ENCODE peak calls at places on chromosomes 12 and 14, in ten cellular contexts. One of them, this sample, is unnamed.

GRCh38 chr12:53200458-53201169 is 6.4 kb downstream of the ITGB7 start:
- DNase-seq in body of pancreas: no peak
- DNase-seq in uterus: no peak
- DNase-seq in A549: no peak
- DNase-seq in heart left ventricle: no peak
- DNase-seq in prostate gland: no peak
- DNase-seq in tibial nerve: no peak
- DNase-seq in transverse colon: no peak
- DNase-seq in thyroid gland: peak; percentile 27
- DNase-seq in adrenal gland: no peak
- DNase-seq in this sample: no peak

GRCh38 chr12:94100254-94100653 is 48.1 kb upstream of the PLXNC1 start:
- DNase-seq in body of pancreas: no peak
- DNase-seq in uterus: peak; percentile 70
- DNase-seq in A549: no peak
- DNase-seq in heart left ventricle: no peak
- DNase-seq in prostate gland: no peak
- DNase-seq in tibial nerve: no peak
- DNase-seq in transverse colon: no peak
- DNase-seq in thyroid gland: no peak
- DNase-seq in adrenal gland: peak; percentile 82
- DNase-seq in this sample: no peak

GRCh38 chr12:47071241-47071852 is 8.1 kb upstream of the PCED1B start:
- DNase-seq in body of pancreas: no peak
- DNase-seq in uterus: no peak
- DNase-seq in A549: no peak
- DNase-seq in heart left ventricle: no peak
- DNase-seq in prostate gland: no peak
- DNase-seq in tibial nerve: no peak
- DNase-seq in transverse colon: no peak
- DNase-seq in thyroid gland: no peak
- DNase-seq in adrenal gland: peak; percentile 17
- DNase-seq in this sample: no peak

GRCh38 chr12:59980491-59980890 is 384.7 kb downstream of the SLC16A7 start:
- DNase-seq in body of pancreas: no peak
- DNase-seq in uterus: no peak
- DNase-seq in A549: no peak
- DNase-seq in heart left ventricle: no peak
- DNase-seq in prostate gland: no peak
- DNase-seq in tibial nerve: no peak
- DNase-seq in transverse colon: no peak
- DNase-seq in thyroid gland: no peak
- DNase-seq in adrenal gland: no peak
- DNase-seq in this sample: no peak

GRCh38 chr12:95882080-95882479 is 23.3 kb downstream of the SNRPF start:
- DNase-seq in body of pancreas: no peak
- DNase-seq in uterus: no peak
- DNase-seq in A549: no peak
- DNase-seq in heart left ventricle: no peak
- DNase-seq in prostate gland: no peak
- DNase-seq in tibial nerve: no peak
- DNase-seq in transverse colon: no peak
- DNase-seq in thyroid gland: no peak
- DNase-seq in adrenal gland: no peak
- DNase-seq in this sample: no peak

GRCh38 chr12:52703878-52704277 is 554 bp upstream of the KRT77 start:
- DNase-seq in body of pancreas: no peak
- DNase-seq in uterus: no peak
- DNase-seq in A549: no peak
- DNase-seq in heart left ventricle: no peak
- DNase-seq in prostate gland: no peak
- DNase-seq in tibial nerve: no peak
- DNase-seq in transverse colon: no peak
- DNase-seq in thyroid gland: no peak
- DNase-seq in adrenal gland: no peak
- DNase-seq in this sample: no peak

GRCh38 chr14:54658836-54659235 is 91.9 kb downstream of the SAMD4A start:
- DNase-seq in body of pancreas: no peak
- DNase-seq in uterus: no peak
- DNase-seq in A549: no peak
- DNase-seq in heart left ventricle: no peak
- DNase-seq in prostate gland: no peak
- DNase-seq in tibial nerve: no peak
- DNase-seq in transverse colon: no peak
- DNase-seq in thyroid gland: no peak
- DNase-seq in adrenal gland: no peak
- DNase-seq in this sample: no peak

GRCh38 chr12:49131973-49132461 is 822 bp upstream of the TUBA1B start:
- DNase-seq in body of pancreas: no peak
- DNase-seq in uterus: no peak
- DNase-seq in A549: peak; percentile 41
- DNase-seq in heart left ventricle: no peak
- DNase-seq in prostate gland: peak; percentile 14
- DNase-seq in tibial nerve: peak; percentile 8
- DNase-seq in transverse colon: peak; percentile 26
- DNase-seq in thyroid gland: no peak
- DNase-seq in adrenal gland: no peak
- DNase-seq in this sample: no peak

GRCh38 chr12:80648866-80649265 is 58.6 kb upstream of the MYF6 start:
- DNase-seq in body of pancreas: no peak
- DNase-seq in uterus: no peak
- DNase-seq in A549: no peak
- DNase-seq in heart left ventricle: no peak
- DNase-seq in prostate gland: no peak
- DNase-seq in tibial nerve: no peak
- DNase-seq in transverse colon: no peak
- DNase-seq in thyroid gland: no peak
- DNase-seq in adrenal gland: no peak
- DNase-seq in this sample: no peak

GRCh38 chr14:102140027-102140749 is 491 bp downstream of the WDR20 start:
- DNase-seq in body of pancreas: peak; percentile 36
- DNase-seq in uterus: no peak
- DNase-seq in A549: peak; percentile 44
- DNase-seq in heart left ventricle: peak; percentile 16
- DNase-seq in prostate gland: peak; percentile 35
- DNase-seq in tibial nerve: peak; percentile 5
- DNase-seq in transverse colon: peak; percentile 45
- DNase-seq in thyroid gland: peak; percentile 51
- DNase-seq in adrenal gland: peak; percentile 51
- DNase-seq in this sample: no peak

GRCh38 chr14:79511146-79511545 is 700.2 kb downstream of the DIO2 start:
- DNase-seq in body of pancreas: no peak
- DNase-seq in uterus: no peak
- DNase-seq in A549: no peak
- DNase-seq in heart left ventricle: no peak
- DNase-seq in prostate gland: no peak
- DNase-seq in tibial nerve: no peak
- DNase-seq in transverse colon: no peak
- DNase-seq in thyroid gland: no peak
- DNase-seq in adrenal gland: no peak
- DNase-seq in this sample: no peak

GRCh38 chr12:109892165-109892715 is 7.8 kb upstream of the TCHP start:
- DNase-seq in body of pancreas: no peak
- DNase-seq in uterus: no peak
- DNase-seq in A549: no peak
- DNase-seq in heart left ventricle: no peak
- DNase-seq in prostate gland: no peak
- DNase-seq in tibial nerve: no peak
- DNase-seq in transverse colon: no peak
- DNase-seq in thyroid gland: no peak
- DNase-seq in adrenal gland: no peak
- DNase-seq in this sample: no peak

GRCh38 chr12:2902287-2902880 is 11.7 kb downstream of the TULP3 start:
- DNase-seq in body of pancreas: peak; percentile 18
- DNase-seq in uterus: peak; percentile 39
- DNase-seq in A549: no peak
- DNase-seq in heart left ventricle: peak; percentile 32
- DNase-seq in prostate gland: peak; percentile 40
- DNase-seq in tibial nerve: peak; percentile 29
- DNase-seq in transverse colon: peak; percentile 10
- DNase-seq in thyroid gland: peak; percentile 58
- DNase-seq in adrenal gland: no peak
- DNase-seq in this sample: no peak

GRCh38 chr14:61562321-61563161 is 132.8 kb upstream of the HIF1A start:
- DNase-seq in body of pancreas: peak; percentile 73
- DNase-seq in uterus: no peak
- DNase-seq in A549: peak; percentile 95
- DNase-seq in heart left ventricle: no peak
- DNase-seq in prostate gland: no peak
- DNase-seq in tibial nerve: no peak
- DNase-seq in transverse colon: no peak
- DNase-seq in thyroid gland: no peak
- DNase-seq in adrenal gland: peak; percentile 90
- DNase-seq in this sample: no peak

GRCh38 chr14:105307052-105307727 is 6.4 kb upstream of the BRF1 start:
- DNase-seq in body of pancreas: no peak
- DNase-seq in uterus: no peak
- DNase-seq in A549: no peak
- DNase-seq in heart left ventricle: no peak
- DNase-seq in prostate gland: no peak
- DNase-seq in tibial nerve: no peak
- DNase-seq in transverse colon: no peak
- DNase-seq in thyroid gland: no peak
- DNase-seq in adrenal gland: no peak
- DNase-seq in this sample: no peak

GRCh38 chr14:68822964-68823363 is 30.1 kb upstream of the ZFP36L1 start:
- DNase-seq in body of pancreas: no peak
- DNase-seq in uterus: no peak
- DNase-seq in A549: no peak
- DNase-seq in heart left ventricle: no peak
- DNase-seq in prostate gland: no peak
- DNase-seq in tibial nerve: no peak
- DNase-seq in transverse colon: no peak
- DNase-seq in thyroid gland: no peak
- DNase-seq in adrenal gland: no peak
- DNase-seq in this sample: no peak

GRCh38 chr14:68824207-68824516 is 31.3 kb upstream of the ZFP36L1 start:
- DNase-seq in body of pancreas: no peak
- DNase-seq in uterus: no peak
- DNase-seq in A549: no peak
- DNase-seq in heart left ventricle: no peak
- DNase-seq in prostate gland: no peak
- DNase-seq in tibial nerve: no peak
- DNase-seq in transverse colon: no peak
- DNase-seq in thyroid gland: no peak
- DNase-seq in adrenal gland: no peak
- DNase-seq in this sample: peak; percentile 6

GRCh38 chr14:68822132-68822651 is 29.3 kb upstream of the ZFP36L1 start:
- DNase-seq in body of pancreas: no peak
- DNase-seq in uterus: no peak
- DNase-seq in A549: no peak
- DNase-seq in heart left ventricle: no peak
- DNase-seq in prostate gland: no peak
- DNase-seq in tibial nerve: no peak
- DNase-seq in transverse colon: no peak
- DNase-seq in thyroid gland: no peak
- DNase-seq in adrenal gland: no peak
- DNase-seq in this sample: no peak

GRCh38 chr14:68824517-68825347 is 31.9 kb upstream of the ZFP36L1 start:
- DNase-seq in body of pancreas: peak; percentile 90
- DNase-seq in uterus: peak; percentile 87
- DNase-seq in A549: peak; percentile 80
- DNase-seq in heart left ventricle: peak; percentile 81
- DNase-seq in prostate gland: peak; percentile 35
- DNase-seq in tibial nerve: peak; percentile 89
- DNase-seq in transverse colon: peak; percentile 87
- DNase-seq in thyroid gland: peak; percentile 90
- DNase-seq in adrenal gland: peak; percentile 88
- DNase-seq in this sample: peak; percentile 85

GRCh38 chr14:68823434-68824206 is 30.8 kb upstream of the ZFP36L1 start:
- DNase-seq in body of pancreas: no peak
- DNase-seq in uterus: no peak
- DNase-seq in A549: no peak
- DNase-seq in heart left ventricle: no peak
- DNase-seq in prostate gland: no peak
- DNase-seq in tibial nerve: no peak
- DNase-seq in transverse colon: no peak
- DNase-seq in thyroid gland: no peak
- DNase-seq in adrenal gland: no peak
- DNase-seq in this sample: no peak
- H3K27ac ChIP-seq in body of pancreas: peak overlapping the region; percentile 12
- H3K27ac ChIP-seq in uterus: no peak overlapping the region
- H3K27ac ChIP-seq in A549: no peak overlapping the region
- H3K27ac ChIP-seq in heart left ventricle: no peak overlapping the region
- H3K27ac ChIP-seq in prostate gland: no peak overlapping the region
- H3K27ac ChIP-seq in tibial nerve: no peak overlapping the region
- H3K27ac ChIP-seq in transverse colon: no peak overlapping the region
- H3K27ac ChIP-seq in thyroid gland: no peak overlapping the region
- H3K27ac ChIP-seq in adrenal gland: no peak overlapping the region
- H3K27ac ChIP-seq in this sample: no peak overlapping the region

GRCh38 chr12:4153343-4153892 is 120.1 kb upstream of the CCND2 start:
- DNase-seq in body of pancreas: no peak
- DNase-seq in uterus: no peak
- DNase-seq in A549: no peak
- DNase-seq in heart left ventricle: peak; percentile 20
- DNase-seq in prostate gland: no peak
- DNase-seq in tibial nerve: no peak
- DNase-seq in transverse colon: peak; percentile 50
- DNase-seq in thyroid gland: no peak
- DNase-seq in adrenal gland: no peak
- DNase-seq in this sample: no peak
- TF ChIP-seq POLR2A in body of pancreas: no peak
- TF ChIP-seq POLR2A in uterus: no peak
- TF ChIP-seq POLR2A in A549: no peak
- TF ChIP-seq POLR2A in heart left ventricle: no peak
- TF ChIP-seq POLR2A in prostate gland: no peak
- TF ChIP-seq POLR2A in tibial nerve: no peak
- TF ChIP-seq POLR2A in transverse colon: no peak
- TF ChIP-seq POLR2A in thyroid gland: no peak
- TF ChIP-seq POLR2A in adrenal gland: no peak
- TF ChIP-seq POLR2A in this sample: no peak

DNA sequence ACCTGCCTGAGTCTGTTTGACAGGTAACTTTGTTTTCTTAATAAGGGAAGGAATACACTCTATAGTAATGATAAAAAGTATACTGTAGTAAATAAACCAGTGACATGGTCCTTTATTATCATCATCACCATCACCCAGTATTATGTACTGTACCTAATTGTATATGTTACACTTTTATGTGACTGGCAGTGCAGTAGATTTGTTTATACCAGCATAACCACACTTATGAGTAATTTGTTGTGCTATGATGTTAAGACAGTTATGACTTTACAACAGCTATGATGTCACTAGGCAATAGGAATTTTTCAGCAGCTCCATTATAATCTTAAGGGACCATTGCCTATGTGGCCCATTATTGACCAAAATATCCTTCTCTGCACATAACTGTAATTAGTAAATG is 155.0 kb downstream of the NUBPL start:
- DNase-seq in body of pancreas: no peak
- DNase-seq in uterus: no peak
- DNase-seq in A549: no peak
- DNase-seq in heart left ventricle: no peak
- DNase-seq in prostate gland: no peak
- DNase-seq in tibial nerve: no peak
- DNase-seq in transverse colon: no peak
- DNase-seq in thyroid gland: no peak
- DNase-seq in adrenal gland: no peak
- DNase-seq in this sample: no peak
- H3K27ac ChIP-seq in body of pancreas: no peak overlapping the region
- H3K27ac ChIP-seq in uterus: no peak overlapping the region
- H3K27ac ChIP-seq in A549: no peak overlapping the region
- H3K27ac ChIP-seq in heart left ventricle: no peak overlapping the region
- H3K27ac ChIP-seq in prostate gland: no peak overlapping the region
- H3K27ac ChIP-seq in tibial nerve: no peak overlapping the region
- H3K27ac ChIP-seq in transverse colon: no peak overlapping the region
- H3K27ac ChIP-seq in thyroid gland: no peak overlapping the region
- H3K27ac ChIP-seq in adrenal gland: no peak overlapping the region
- H3K27ac ChIP-seq in this sample: no peak overlapping the region

GRCh38 chr12:56189336-56189917 is at the start of gene SMARCC2:
- DNase-seq in body of pancreas: peak; percentile 91
- DNase-seq in uterus: peak; percentile 90
- DNase-seq in A549: peak; percentile 91
- DNase-seq in heart left ventricle: peak; percentile 87
- DNase-seq in prostate gland: peak; percentile 87
- DNase-seq in tibial nerve: peak; percentile 83
- DNase-seq in transverse colon: peak; percentile 94
- DNase-seq in thyroid gland: peak; percentile 88
- DNase-seq in adrenal gland: peak; percentile 89
- DNase-seq in this sample: peak; percentile 88
- TF ChIP-seq POLR2A in body of pancreas: peak; percentile 75
- TF ChIP-seq POLR2A in uterus: peak; percentile 40
- TF ChIP-seq POLR2A in A549: peak; percentile 63
- TF ChIP-seq POLR2A in heart left ventricle: peak; percentile 30
- TF ChIP-seq POLR2A in prostate gland: peak; percentile 3
- TF ChIP-seq POLR2A in tibial nerve: peak; percentile 24
- TF ChIP-seq POLR2A in transverse colon: peak; percentile 56
- TF ChIP-seq POLR2A in thyroid gland: no peak
- TF ChIP-seq POLR2A in adrenal gland: no peak
- TF ChIP-seq POLR2A in this sample: no peak